ENCODE peak calls at places on chromosomes 12 and 14, in seven cellular contexts. J, H, G, E, Z, W and D are unnamed samples. For H3K27me3 and H3K4me1, the result is how much of the 10 kb centered on the place peaks cover.

GRCh38 chr14:34012978-34013713 is 62.3 kb upstream of the EGLN3 start:
- DNase-seq in E (no peak), H (no peak), Z (no peak), W (no peak), G (no peak), J (peak), D (no peak)

GRCh38 chr12:48852734-48853168 is 788 bp upstream of the DDX23 start:
- DNase-seq in W (no peak), G (no peak), H (no peak), Z (peak), E (no peak), J (no peak), D (no peak)

GRCh38 chr12:101459642-101460346 is 15.3 kb upstream of the SPIC start:
- DNase-seq in H (peak), Z (peak), W (no peak), E (no peak), G (peak), J (no peak), D (no peak)

GRCh38 chr12:26318661-26319068 is 123.3 kb downstream of the SSPN start:
- DNase-seq in H (peak), J (peak), Z (no peak), W (peak), G (no peak), E (peak), D (peak)

GRCh38 chr14:97107070-97107469 is 309.9 kb downstream of the VRK1 start:
- DNase-seq in G (no peak), W (no peak), H (no peak), Z (no peak), J (peak), E (no peak), D (no peak)

GRCh38 chr12:77087427-77087826 is 22.1 kb upstream of the E2F7 start:
- DNase-seq in Z (no peak), E (no peak), W (no peak), J (peak), G (no peak), H (peak), D (peak)

GRCh38 chr12:31362759-31363415 is 36.9 kb upstream of the SINHCAF start:
- DNase-seq in H (peak), E (no peak), J (peak), Z (peak), W (no peak), G (peak), D (no peak)

GRCh38 chr14:63995285-63995684 is 142.5 kb downstream of the SYNE2 start:
- DNase-seq in W (no peak), E (no peak), G (no peak), J (no peak), Z (no peak), H (no peak), D (no peak)

GRCh38 chr12:107990325-107990724 is 138.8 kb upstream of the WSCD2 start:
- DNase-seq in Z (peak), G (no peak), J (peak), W (peak), H (peak), E (peak), D (no peak)

GRCh38 chr14:49966304-49966809 is 73.5 kb downstream of the ARF6 start:
- DNase-seq in G (peak), W (no peak), Z (peak), J (peak), H (no peak), E (no peak), D (no peak)

GRCh38 chr12:24848941-24849477 is 99.9 kb downstream of the BCAT1 start:
- DNase-seq in J (peak), E (no peak), Z (no peak), G (no peak), W (no peak), H (no peak), D (no peak)

GRCh38 chr14:55912344-55912743 is 205.9 kb upstream of the PELI2 start:
- DNase-seq in G (no peak), J (no peak), Z (no peak), E (no peak), H (no peak), W (no peak), D (no peak)

GRCh38 chr14:95482967-95483842 is 33.2 kb downstream of the SYNE3 start:
- DNase-seq in G (peak), W (peak), J (peak), Z (no peak), H (peak), E (peak), D (peak)

GRCh38 chr12:110100315-110100970 is 23.7 kb upstream of the IFT81 start:
- DNase-seq in Z (peak), J (peak), H (peak), G (no peak), W (peak), E (peak), D (peak)

GRCh38 chr14:99809376-99809775 is 16.2 kb downstream of the EML1 start:
- DNase-seq in J (peak), G (no peak), Z (no peak), E (peak), W (peak), H (no peak), D (no peak)

GRCh38 chr12:44847888-44848770 is 28.0 kb downstream of the NELL2 start:
- DNase-seq in H (no peak), W (no peak), Z (no peak), J (no peak), G (no peak), E (no peak), D (no peak)

GRCh38 chr12:109861689-109862314 is 18.5 kb downstream of the GLTP start:
- DNase-seq in G (peak), W (no peak), E (no peak), Z (no peak), J (no peak), H (no peak), D (no peak)

GRCh38 chr14:77376380-77376770 is 519 bp downstream of the TMED8 start:
- DNase-seq in W (peak), E (peak), H (no peak), Z (peak), G (no peak), J (no peak), D (peak)

GRCh38 chr12:3757261-3757660 is 4.4 kb upstream of the CRACR2A start:
- DNase-seq in H (no peak), E (no peak), J (no peak), G (no peak), W (no peak), Z (no peak), D (no peak)

GRCh38 chr14:24851837-24852236 is 198.1 kb downstream of the STXBP6 start:
- DNase-seq in J (no peak), W (no peak), G (no peak), E (no peak), H (no peak), Z (no peak), D (no peak)

GRCh38 chr12:55728932-55729591 is at the start of gene CD63:
- DNase-seq in G (peak), Z (peak), E (peak), H (peak), W (peak), J (peak), D (peak)

GRCh38 chr12:106097011-106097410 is 41.7 kb downstream of the NUAK1 start:
- DNase-seq in E (no peak), J (no peak), W (no peak), H (no peak), Z (no peak), G (no peak), D (no peak)

GRCh38 chr12:122610911-122611310 is 83.9 kb downstream of the KNTC1 start:
- DNase-seq in H (no peak), G (no peak), Z (no peak), E (no peak), W (no peak), J (peak), D (peak)

GRCh38 chr14:49642163-49642562 is 7.1 kb upstream of the DNAAF2 start:
- DNase-seq in E (no peak), G (no peak), H (no peak), J (no peak), Z (no peak), W (no peak), D (no peak)

DNA sequence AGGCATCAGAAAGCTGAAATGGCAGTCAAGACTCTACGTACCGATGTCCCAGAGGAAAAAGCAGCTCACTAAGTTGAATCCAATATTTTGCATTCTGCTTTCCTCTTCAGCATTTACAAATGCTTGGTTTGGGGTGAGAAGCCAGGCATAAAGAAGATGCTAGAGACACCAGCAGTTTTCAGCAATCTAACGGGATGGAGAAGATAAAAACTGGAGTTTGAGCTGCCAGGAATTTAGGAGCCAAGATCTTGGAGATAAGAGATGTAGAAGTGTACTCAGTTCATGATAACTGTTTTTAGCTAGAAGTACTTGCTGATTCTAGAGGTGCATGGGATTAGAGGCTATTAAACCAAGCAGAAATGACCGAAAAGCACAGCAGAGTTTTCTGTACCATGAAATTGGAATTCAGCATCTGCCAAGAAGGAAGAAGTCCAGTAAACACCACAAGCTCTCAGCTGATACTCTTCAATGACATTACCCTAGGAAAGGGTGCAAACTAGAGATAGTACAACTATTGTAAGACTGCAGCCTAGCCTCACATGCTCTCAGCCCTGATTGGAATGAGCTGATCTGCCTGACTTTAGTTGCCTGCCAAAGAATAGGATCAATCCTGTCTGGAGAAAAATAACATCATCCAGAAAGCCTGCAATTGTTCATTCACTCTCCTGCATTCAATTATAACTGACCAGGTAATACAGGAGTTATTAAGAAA is 7.4 kb upstream of the ALDH1L2 start:
- DNase-seq in H (no peak), J (peak), G (no peak), W (no peak), Z (no peak), E (no peak), D (no peak)
- H3K27me3 ChIP-seq in H (under half), J (under half), G (under half), W (under half), Z (under half), E (under half), D (under half)

DNA sequence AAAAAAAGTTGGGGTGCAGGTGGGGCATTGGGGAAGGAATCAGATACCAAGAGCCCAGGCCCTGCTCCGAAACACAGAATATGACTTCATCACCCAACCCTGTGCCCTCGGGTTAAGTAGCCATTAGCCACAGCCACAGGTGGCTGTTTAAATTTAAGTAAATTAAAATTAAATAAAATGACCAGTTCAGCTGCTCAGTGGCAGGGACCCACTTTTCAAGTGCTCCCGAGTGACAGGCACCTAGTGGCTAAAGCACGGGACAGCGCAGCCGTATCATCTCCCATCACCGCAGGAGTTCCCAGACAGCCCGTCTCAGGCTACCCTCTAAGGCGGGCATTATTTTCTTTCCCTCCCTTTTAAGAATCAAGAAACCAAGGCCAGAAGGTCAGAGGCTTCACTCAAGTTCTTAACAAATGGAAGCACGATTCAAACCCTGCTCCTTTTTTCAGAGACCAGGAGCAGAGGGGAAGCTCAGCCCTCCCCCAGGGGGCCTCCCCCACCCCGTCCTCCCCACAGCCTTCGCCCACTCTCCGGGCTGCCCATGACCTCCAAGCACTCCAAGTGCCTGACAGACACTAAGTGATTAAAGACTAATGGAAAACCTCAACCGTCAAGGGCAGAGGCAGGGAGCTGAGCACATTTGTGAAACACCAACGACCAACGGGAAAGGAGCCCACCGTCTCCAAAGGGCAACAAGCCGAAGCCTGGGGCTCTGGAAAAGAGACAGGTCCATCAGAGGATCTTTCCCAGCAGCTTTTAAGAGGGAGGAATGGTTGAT is 5.2 kb downstream of the NCOR2 start:
- DNase-seq in H (no peak), Z (no peak), J (no peak), G (no peak), E (no peak), W (no peak), D (no peak)
- H3K4me1 ChIP-seq in H (under half), Z (under half), J (under half), G (under half), E (under half), W (under half), D (under half)

DNA sequence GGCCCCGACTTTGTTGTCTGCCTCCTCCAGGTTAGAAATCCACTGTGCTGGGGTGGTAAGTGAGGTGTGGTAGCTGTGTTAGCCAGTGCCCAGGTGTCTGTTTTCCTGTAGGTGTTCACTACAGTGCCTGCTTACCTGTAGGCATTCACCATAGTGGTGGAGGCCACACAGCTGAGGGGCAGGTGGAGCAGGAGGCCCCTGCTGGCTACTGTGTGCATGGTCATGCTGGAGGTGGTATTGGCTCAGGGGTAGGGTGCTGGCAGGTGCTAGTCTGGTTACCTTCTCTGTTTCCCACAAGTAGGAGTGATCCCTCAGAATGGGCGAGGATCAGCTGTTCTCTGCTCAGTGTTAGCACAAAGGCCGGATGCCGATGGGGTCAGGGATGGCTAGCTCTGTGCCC is 217.3 kb downstream of the SYT10 start:
- DNase-seq in Z (peak), J (no peak), E (no peak), W (no peak), G (no peak), H (no peak), D (no peak)
- H3K27me3 ChIP-seq in Z (under half), J (under half), E (under half), W (under half), G (under half), H (under half), D (under half)

DNA sequence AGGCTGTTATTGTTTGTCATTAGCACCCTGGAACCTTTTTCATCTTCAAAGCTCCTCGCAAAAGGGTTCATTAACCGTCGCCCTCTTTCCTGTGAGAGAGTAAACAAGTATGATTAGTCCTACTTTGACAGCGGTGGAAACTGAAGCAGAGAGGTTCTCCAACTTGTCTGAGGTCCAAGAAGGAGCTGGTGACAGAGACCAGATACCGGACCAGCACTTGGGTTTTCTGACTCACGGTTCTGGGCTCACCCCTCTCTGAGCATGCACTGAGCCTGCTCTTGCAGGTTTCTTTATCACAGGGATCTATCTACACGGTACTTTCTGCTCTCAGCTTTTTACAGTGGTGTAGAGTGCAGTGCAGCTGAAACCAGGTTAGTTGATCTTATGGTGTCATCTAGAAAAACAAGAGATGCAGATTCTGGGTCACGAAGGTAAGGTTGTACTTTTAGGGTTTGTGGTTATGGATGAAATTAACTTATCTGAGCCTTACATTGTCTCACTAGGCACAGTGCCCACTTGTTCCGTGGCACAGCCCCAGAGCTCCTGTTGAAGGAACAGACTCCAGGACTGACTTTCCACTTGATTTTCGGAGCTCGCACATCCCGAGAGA is 62.1 kb downstream of the PPP2R5C start:
- DNase-seq in G (no peak), H (no peak), E (no peak), Z (no peak), W (no peak), J (no peak), D (no peak)
- H3K4me1 ChIP-seq in G (under half), H (under half), E (under half), Z (under half), W (half or more), J (under half), D (under half)

DNA sequence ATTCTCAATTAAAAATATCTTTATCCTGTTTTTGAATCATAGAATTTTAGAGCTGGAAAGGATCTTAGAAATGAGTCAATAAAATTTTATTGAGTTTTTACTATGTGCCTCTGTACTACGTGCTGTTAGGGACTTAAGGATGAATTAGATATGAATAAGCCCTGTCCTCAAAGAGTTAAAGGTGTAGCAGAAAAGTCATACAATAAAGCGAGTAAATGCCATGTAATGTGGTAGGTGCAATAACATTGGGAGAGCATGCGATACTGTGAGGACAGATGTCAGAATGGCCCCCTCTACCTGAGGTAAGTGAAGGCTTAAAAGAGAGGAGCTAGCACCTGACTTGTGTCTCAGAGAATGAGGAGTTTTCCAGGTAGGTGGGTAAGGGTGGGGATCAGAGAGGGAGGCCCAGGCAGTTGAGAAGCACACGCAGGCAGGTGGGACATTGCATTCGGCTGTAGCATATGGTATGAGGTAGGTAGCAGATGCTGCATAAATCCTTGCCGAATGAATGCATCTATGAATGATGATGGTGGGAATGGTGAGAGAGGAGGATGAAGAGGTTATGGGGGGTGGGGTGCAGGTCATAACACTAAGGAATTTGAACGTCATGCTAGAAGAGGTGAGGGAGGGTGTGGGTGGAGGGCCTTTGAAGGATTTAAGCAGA is 35.4 kb upstream of the ATP23 start:
- DNase-seq in W (no peak), J (no peak), H (no peak), E (no peak), G (no peak), Z (no peak), D (no peak)
- H3K27me3 ChIP-seq in W (under half), J (under half), H (under half), E (under half), G (under half), Z (under half), D (under half)

GRCh38 chr14:75440733-75441474 is 13.1 kb downstream of the JDP2 start:
- DNase-seq in Z (no peak), J (no peak), H (no peak), W (peak), E (no peak), G (no peak), D (no peak)
- H3K4me1 ChIP-seq in Z (under half), J (under half), H (under half), W (half or more), E (under half), G (under half), D (under half)

GRCh38 chr12:113056631-113057488 is at the start of gene DTX1:
- DNase-seq in G (no peak), Z (peak), J (no peak), W (peak), E (no peak), H (no peak), D (no peak)
- H3K27me3 ChIP-seq in G (under half), Z (under half), J (under half), W (half or more), E (under half), H (under half), D (half or more)